ENCODE peak calls at places on chromosome 1, in six cellular contexts. One of them, this sample, is unnamed.
A peak's percentile ranks its signal among the peaks of the same experiment; 100 is the strongest.

GRCh38 chr1:156815307-156815826 is 1.3 kb downstream of the SH2D2A start:
- DNase-seq in psoas muscle: peak; percentile 82
- DNase-seq in amniotic stem cell: peak; percentile 30
- DNase-seq in NCI-H1417: no peak
- DNase-seq in stimulated activated CD4-positive, alpha-beta T cell treated with anti-CD3 and anti-CD28 coated beads, Interleukin-12 subunit alpha, Interleukin-12 subunit beta, amount 100 ng/mL, for 4 hours: no peak
- DNase-seq in PC-3: peak; percentile 69
- DNase-seq in this sample: peak; percentile 39

GRCh38 chr1:23168079-23168461 is 586 bp downstream of the LUZP1 start:
- DNase-seq in psoas muscle: peak; percentile 69
- DNase-seq in amniotic stem cell: no peak
- DNase-seq in NCI-H1417: no peak
- DNase-seq in stimulated activated CD4-positive, alpha-beta T cell treated with anti-CD3 and anti-CD28 coated beads, Interleukin-12 subunit alpha, Interleukin-12 subunit beta, amount 100 ng/mL, for 4 hours: peak; percentile 20
- DNase-seq in PC-3: no peak
- DNase-seq in this sample: peak; percentile 12

GRCh38 chr1:8152731-8153702 is 126.9 kb upstream of the ERRFI1 start:
- DNase-seq in psoas muscle: no peak
- DNase-seq in amniotic stem cell: no peak
- DNase-seq in NCI-H1417: no peak
- DNase-seq in stimulated activated CD4-positive, alpha-beta T cell treated with anti-CD3 and anti-CD28 coated beads, Interleukin-12 subunit alpha, Interleukin-12 subunit beta, amount 100 ng/mL, for 4 hours: no peak
- DNase-seq in PC-3: no peak
- DNase-seq in this sample: no peak

GRCh38 chr1:18970358-18970757 is 13.9 kb upstream of the IFFO2 start:
- DNase-seq in psoas muscle: no peak
- DNase-seq in amniotic stem cell: no peak
- DNase-seq in NCI-H1417: no peak
- DNase-seq in stimulated activated CD4-positive, alpha-beta T cell treated with anti-CD3 and anti-CD28 coated beads, Interleukin-12 subunit alpha, Interleukin-12 subunit beta, amount 100 ng/mL, for 4 hours: no peak
- DNase-seq in PC-3: no peak
- DNase-seq in this sample: no peak

GRCh38 chr1:161989108-161989507 is 34.6 kb downstream of the OLFML2B start:
- DNase-seq in psoas muscle: no peak
- DNase-seq in amniotic stem cell: no peak
- DNase-seq in NCI-H1417: no peak
- DNase-seq in stimulated activated CD4-positive, alpha-beta T cell treated with anti-CD3 and anti-CD28 coated beads, Interleukin-12 subunit alpha, Interleukin-12 subunit beta, amount 100 ng/mL, for 4 hours: no peak
- DNase-seq in PC-3: peak; percentile 45
- DNase-seq in this sample: no peak

GRCh38 chr1:186854102-186854501 is 25.4 kb downstream of the PLA2G4A start:
- DNase-seq in psoas muscle: no peak
- DNase-seq in amniotic stem cell: no peak
- DNase-seq in NCI-H1417: no peak
- DNase-seq in stimulated activated CD4-positive, alpha-beta T cell treated with anti-CD3 and anti-CD28 coated beads, Interleukin-12 subunit alpha, Interleukin-12 subunit beta, amount 100 ng/mL, for 4 hours: no peak
- DNase-seq in PC-3: no peak
- DNase-seq in this sample: no peak

GRCh38 chr1:15000671-15001070 is 152.9 kb upstream of the TMEM51 start:
- DNase-seq in psoas muscle: no peak
- DNase-seq in amniotic stem cell: no peak
- DNase-seq in NCI-H1417: no peak
- DNase-seq in stimulated activated CD4-positive, alpha-beta T cell treated with anti-CD3 and anti-CD28 coated beads, Interleukin-12 subunit alpha, Interleukin-12 subunit beta, amount 100 ng/mL, for 4 hours: no peak
- DNase-seq in PC-3: no peak
- DNase-seq in this sample: no peak

GRCh38 chr1:178057863-178058576 is 35.9 kb upstream of the RASAL2 start:
- DNase-seq in psoas muscle: peak; percentile 73
- DNase-seq in amniotic stem cell: no peak
- DNase-seq in NCI-H1417: peak; percentile 41
- DNase-seq in stimulated activated CD4-positive, alpha-beta T cell treated with anti-CD3 and anti-CD28 coated beads, Interleukin-12 subunit alpha, Interleukin-12 subunit beta, amount 100 ng/mL, for 4 hours: no peak
- DNase-seq in PC-3: no peak
- DNase-seq in this sample: peak; percentile 43

GRCh38 chr1:3407021-3407420 is 47.4 kb upstream of the ARHGEF16 start:
- DNase-seq in psoas muscle: no peak
- DNase-seq in amniotic stem cell: no peak
- DNase-seq in NCI-H1417: no peak
- DNase-seq in stimulated activated CD4-positive, alpha-beta T cell treated with anti-CD3 and anti-CD28 coated beads, Interleukin-12 subunit alpha, Interleukin-12 subunit beta, amount 100 ng/mL, for 4 hours: no peak
- DNase-seq in PC-3: no peak
- DNase-seq in this sample: no peak

GRCh38 chr1:115089443-115090340 is at the start of gene TSPAN2:
- DNase-seq in psoas muscle: peak; percentile 64
- DNase-seq in amniotic stem cell: no peak
- DNase-seq in NCI-H1417: peak; percentile 89
- DNase-seq in stimulated activated CD4-positive, alpha-beta T cell treated with anti-CD3 and anti-CD28 coated beads, Interleukin-12 subunit alpha, Interleukin-12 subunit beta, amount 100 ng/mL, for 4 hours: peak; percentile 46
- DNase-seq in PC-3: peak; percentile 61
- DNase-seq in this sample: peak; percentile 56

GRCh38 chr1:100627936-100628335 is 90.0 kb downstream of the GPR88 start:
- DNase-seq in psoas muscle: no peak
- DNase-seq in amniotic stem cell: no peak
- DNase-seq in NCI-H1417: no peak
- DNase-seq in stimulated activated CD4-positive, alpha-beta T cell treated with anti-CD3 and anti-CD28 coated beads, Interleukin-12 subunit alpha, Interleukin-12 subunit beta, amount 100 ng/mL, for 4 hours: no peak
- DNase-seq in PC-3: no peak
- DNase-seq in this sample: no peak

GRCh38 chr1:5917591-5918274 is 74.5 kb downstream of the NPHP4 start:
- DNase-seq in psoas muscle: no peak
- DNase-seq in amniotic stem cell: no peak
- DNase-seq in NCI-H1417: no peak
- DNase-seq in stimulated activated CD4-positive, alpha-beta T cell treated with anti-CD3 and anti-CD28 coated beads, Interleukin-12 subunit alpha, Interleukin-12 subunit beta, amount 100 ng/mL, for 4 hours: no peak
- DNase-seq in PC-3: no peak
- DNase-seq in this sample: no peak

GRCh38 chr1:239898067-239898730 is 193.5 kb upstream of the FMN2 start:
- DNase-seq in psoas muscle: peak; percentile 64
- DNase-seq in amniotic stem cell: peak; percentile 62
- DNase-seq in NCI-H1417: peak; percentile 89
- DNase-seq in stimulated activated CD4-positive, alpha-beta T cell treated with anti-CD3 and anti-CD28 coated beads, Interleukin-12 subunit alpha, Interleukin-12 subunit beta, amount 100 ng/mL, for 4 hours: peak; percentile 59
- DNase-seq in PC-3: peak; percentile 94
- DNase-seq in this sample: peak; percentile 85

This sample was measured in mucosa of gallbladder.